ENCODE peak calls at places on chromosomes 1 and 21, in ten cellular contexts. A, K, Y, N, O, Z, X, D, J and C are unnamed samples.

GRCh38 chr1:175376194-175376593 is 183.6 kb upstream of the KIAA0040 start:
- DNase-seq in J (peak; percentile 3), Z (peak; percentile 51), X (no peak), N (no peak), K (peak; percentile 11), A (no peak), Y (peak; percentile 11), D (no peak), O (no peak), C (no peak)

GRCh38 chr1:33347650-33347992 is 26.7 kb upstream of the A3GALT2 start:
- DNase-seq in Y (peak; percentile 34), K (peak; percentile 68), O (no peak), N (no peak), A (no peak), Z (no peak), X (no peak), J (no peak), D (peak; percentile 61), C (no peak)

GRCh38 chr1:97144527-97144926 is 422.9 kb downstream of the PTBP2 start:
- DNase-seq in A (no peak), D (no peak), Y (peak; percentile 81), K (peak; percentile 52), J (peak; percentile 66), Z (no peak), N (no peak), O (no peak), X (no peak), C (no peak)

GRCh38 chr21:36355868-36356267 is 29.3 kb upstream of the CHAF1B start:
- DNase-seq in K (no peak), Z (no peak), Y (no peak), O (no peak), N (no peak), X (no peak), D (no peak), J (no peak), A (no peak), C (no peak)

GRCh38 chr1:16716691-16717173 is 23.6 kb upstream of the RNU1-4 start:
- DNase-seq in X (no peak), D (no peak), K (no peak), O (no peak), J (no peak), Y (peak; percentile 60), N (no peak), A (no peak), Z (no peak), C (no peak)

GRCh38 chr1:209884249-209884648 is 53.8 kb upstream of the SYT14 start:
- DNase-seq in K (peak; percentile 45), A (no peak), J (peak; percentile 74), Y (peak; percentile 40), N (no peak), O (no peak), D (no peak), X (no peak), Z (no peak), C (no peak)

GRCh38 chr1:2300004-2300771 is 72.1 kb downstream of the SKI start:
- DNase-seq in O (peak; percentile 69), Z (peak; percentile 52), D (no peak), X (no peak), J (no peak), A (no peak), K (no peak), N (peak; percentile 80), Y (no peak), C (no peak)

GRCh38 chr21:38773108-38774061 is 32.3 kb upstream of the ETS2 start:
- DNase-seq in X (peak; percentile 46), J (peak; percentile 95), A (no peak), O (peak; percentile 12), D (no peak), K (peak; percentile 95), Y (peak; percentile 95), Z (peak; percentile 29), N (no peak), C (no peak)

GRCh38 chr1:246435421-246436041 is 71.5 kb downstream of the SMYD3 start:
- DNase-seq in K (peak; percentile 60), O (no peak), X (no peak), J (peak; percentile 14), A (no peak), Y (no peak), Z (no peak), N (no peak), D (no peak), C (no peak)

GRCh38 chr21:36929622-36930021 is 36.8 kb downstream of the HLCS start:
- DNase-seq in X (no peak), J (no peak), O (no peak), D (no peak), K (peak; percentile 20), Z (no peak), A (no peak), N (no peak), Y (peak; percentile 16), C (no peak)